ENCODE peak calls at places on chromosomes 11 and 22, in seven cellular contexts. Q, V, H, Z, C, J and A are unnamed samples.

GRCh38 chr11:10477690-10478046 is 22.6 kb downstream of the AMPD3 start:
- DNase-seq in C (no peak), H (no peak), Q (no peak), V (no peak), Z (no peak), J (no peak), A (no peak)

GRCh38 chr22:24926849-24927579 is 19.5 kb downstream of the LHFPL7 start:
- DNase-seq in C (no peak), V (no peak), J (no peak), Z (no peak), H (no peak), Q (no peak), A (no peak)

GRCh38 chr22:19873960-19874306 is 19.3 kb upstream of the GNB1L start:
- DNase-seq in J (no peak), Q (no peak), C (no peak), H (no peak), Z (no peak), V (no peak), A (no peak)

GRCh38 chr22:26893034-26893710 is 235.8 kb downstream of the MIAT start:
- DNase-seq in J (no peak), Q (no peak), Z (no peak), C (no peak), H (peak; percentile 96), V (no peak), A (no peak)

GRCh38 chr11:35316161-35316560 is 103.2 kb downstream of the SLC1A2 start:
- DNase-seq in H (no peak), J (no peak), V (no peak), Z (no peak), C (no peak), Q (no peak), A (no peak)

GRCh38 chr11:89184021-89184420 is 6.3 kb downstream of the TYR start:
- DNase-seq in J (no peak), Z (no peak), V (no peak), C (no peak), H (no peak), Q (no peak), A (no peak)

GRCh38 chr11:7677071-7677470 is 3.8 kb upstream of the CYB5R2 start:
- DNase-seq in C (no peak), V (no peak), H (no peak), Q (no peak), J (no peak), Z (no peak), A (no peak)

GRCh38 chr11:104957280-104957679 is 11.1 kb downstream of the CASP4 start:
- DNase-seq in H (no peak), Z (no peak), C (no peak), Q (no peak), V (no peak), J (no peak), A (no peak)

GRCh38 chr11:118213774-118214173 is 11.0 kb downstream of the JAML start:
- DNase-seq in J (no peak), H (no peak), Q (no peak), C (no peak), Z (no peak), V (no peak), A (no peak)

GRCh38 chr11:63910605-63911195 is 6.3 kb downstream of the RCOR2 start:
- DNase-seq in V (no peak), C (no peak), H (no peak), Q (no peak), Z (no peak), J (no peak), A (no peak)

GRCh38 chr11:96085349-96085910 is 161.5 kb upstream of the MTMR2 start:
- DNase-seq in Z (no peak), Q (no peak), V (no peak), H (peak; percentile 56), C (no peak), J (no peak), A (no peak)

GRCh38 chr11:86814775-86815174 is 14.4 kb downstream of the PRSS23 start:
- DNase-seq in C (no peak), J (no peak), Q (no peak), H (no peak), V (no peak), Z (no peak), A (no peak)

GRCh38 chr22:22938672-22939536 is 51.3 kb downstream of the IGLL5 start:
- DNase-seq in V (peak; percentile 27), Q (no peak), C (no peak), H (no peak), J (no peak), Z (no peak), A (no peak)

GRCh38 chr11:3016861-3017260 is 24.7 kb upstream of the NAP1L4 start:
- DNase-seq in Q (no peak), H (no peak), V (no peak), J (no peak), C (no peak), Z (no peak), A (no peak)

GRCh38 chr11:130194241-130195023 is 34.9 kb downstream of the ST14 start:
- DNase-seq in V (no peak), C (no peak), J (no peak), Q (no peak), H (no peak), Z (no peak), A (no peak)

GRCh38 chr11:21896216-21896615 is 296.7 kb upstream of the ANO5 start:
- DNase-seq in V (no peak), Z (no peak), J (no peak), Q (no peak), C (no peak), H (peak; percentile 73), A (no peak)

GRCh38 chr22:32866953-32867352 is 65.4 kb downstream of the TIMP3 start:
- DNase-seq in J (no peak), V (no peak), Z (no peak), Q (no peak), C (no peak), H (no peak), A (no peak)

GRCh38 chr22:37880668-37881440 is 25.2 kb upstream of the MICALL1 start:
- DNase-seq in Z (no peak), Q (no peak), H (no peak), V (no peak), C (no peak), J (peak; percentile 51), A (no peak)

GRCh38 chr11:22177186-22177585 is 15.7 kb upstream of the ANO5 start:
- DNase-seq in Q (no peak), H (no peak), C (no peak), Z (no peak), J (no peak), V (no peak), A (no peak)

GRCh38 chr22:19105867-19106802 is 16.1 kb downstream of the DGCR2 start:
- DNase-seq in Q (peak; percentile 52), J (no peak), V (peak; percentile 47), H (no peak), Z (no peak), C (no peak), A (no peak)

GRCh38 chr22:32342977-32343376 is 14.7 kb upstream of the RFPL3 start:
- DNase-seq in Z (no peak), C (no peak), H (no peak), V (no peak), J (no peak), Q (no peak), A (peak; percentile 16)

GRCh38 chr11:16402654-16403447 is 46.5 kb upstream of the SOX6 start:
- DNase-seq in Q (no peak), J (no peak), H (peak; percentile 29), C (no peak), V (no peak), Z (no peak), A (no peak)

GRCh38 chr11:2940930-2941821 is 12.0 kb upstream of the PHLDA2 start:
- DNase-seq in C (no peak), V (no peak), J (no peak), H (no peak), Z (no peak), Q (no peak), A (no peak)